ENCODE peak calls at places on chromosomes 3 and 15, in six cellular contexts. F, L, A, Q, Y and W are unnamed samples. For H3K36me3, the result is how much of the 10 kb centered on the place peaks cover.

GRCh38 chr15:43777293-43777819 is 590 bp upstream of the ELL3 start:
- DNase-seq in F (peak), Q (peak), A (peak), Y (peak), L (peak), W (peak)

GRCh38 chr3:77475545-77475944 is 435.6 kb downstream of the ROBO2 start:
- DNase-seq in Y (no peak), Q (no peak), L (no peak), A (no peak), F (no peak), W (no peak)

GRCh38 chr3:109154989-109155388 is 18.5 kb downstream of the C3orf85 start:
- DNase-seq in Q (no peak), L (no peak), F (no peak), Y (no peak), A (no peak), W (no peak)

GRCh38 chr3:112650472-112650871 is 9.5 kb upstream of the CCDC80 start:
- DNase-seq in L (peak), Q (no peak), Y (no peak), F (no peak), A (no peak), W (no peak)

GRCh38 chr3:170499562-170500156 is 81.0 kb downstream of the CLDN11 start:
- DNase-seq in F (no peak), Y (peak), Q (no peak), L (peak), A (no peak), W (peak)

GRCh38 chr3:13877911-13878710 is 1.8 kb downstream of the WNT7A start:
- DNase-seq in L (no peak), F (no peak), A (no peak), Y (no peak), Q (no peak), W (no peak)

GRCh38 chr15:89627256-89627970 is 27.9 kb downstream of the KIF7 start:
- DNase-seq in A (no peak), Q (no peak), Y (no peak), L (no peak), F (no peak), W (no peak)

GRCh38 chr3:126607214-126607908 is 47.6 kb downstream of the TXNRD3 start:
- DNase-seq in F (no peak), Q (no peak), Y (no peak), A (no peak), L (peak), W (no peak)

GRCh38 chr3:189646902-189647542 is 15.8 kb downstream of the TP63 start:
- DNase-seq in Y (no peak), Q (no peak), A (no peak), F (no peak), L (no peak), W (no peak)

GRCh38 chr15:67089218-67090193 is 24.1 kb downstream of the SMAD3 start:
- DNase-seq in F (no peak), Y (no peak), Q (no peak), A (no peak), L (peak), W (peak)

GRCh38 chr3:36991923-36992805 is 767 bp downstream of the EPM2AIP1 start:
- DNase-seq in F (no peak), A (no peak), Q (no peak), Y (peak), L (peak), W (no peak)

GRCh38 chr3:118818386-118818785 is 216.3 kb downstream of the IGSF11 start:
- DNase-seq in F (no peak), Y (no peak), L (peak), Q (no peak), A (no peak), W (no peak)

GRCh38 chr3:146161725-146162047 is 702 bp upstream of the PLOD2 start:
- DNase-seq in F (no peak), L (peak), A (no peak), Q (peak), Y (peak), W (no peak)

GRCh38 chr3:126986001-126986400 is 3.1 kb downstream of the PLXNA1 start:
- DNase-seq in Y (no peak), F (peak), A (no peak), Q (no peak), L (peak), W (no peak)

GRCh38 chr15:31732695-31733094 is 297.6 kb upstream of the CHRNA7 start:
- DNase-seq in A (no peak), L (no peak), Y (no peak), Q (no peak), F (no peak), W (no peak)

GRCh38 chr3:3200632-3201212 is 21.2 kb upstream of the CRBN start:
- DNase-seq in Y (peak), L (peak), Q (no peak), A (no peak), F (no peak), W (no peak)

GRCh38 chr3:141653872-141654271 is 84.2 kb upstream of the RNF7 start:
- DNase-seq in Y (no peak), Q (no peak), A (no peak), F (no peak), L (no peak), W (no peak)

GRCh38 chr3:163043074-163043473 is 1546.5 kb downstream of the OTOL1 start:
- DNase-seq in F (no peak), Q (no peak), A (no peak), L (peak), Y (no peak), W (no peak)

GRCh38 chr3:107025961-107026360 is 351.3 kb upstream of the CCDC54 start:
- DNase-seq in A (no peak), Q (no peak), Y (no peak), F (no peak), L (no peak), W (no peak)

GRCh38 chr3:197494366-197495058 is 61.3 kb downstream of the BDH1 start:
- DNase-seq in Q (peak), L (no peak), Y (peak), F (no peak), A (no peak), W (no peak)

GRCh38 chr3:150733373-150733935 is 29.5 kb downstream of the SIAH2 start:
- DNase-seq in Y (no peak), F (no peak), L (no peak), A (no peak), Q (no peak), W (no peak)

GRCh38 chr15:58330468-58330793 is 101.4 kb upstream of the LIPC start:
- DNase-seq in A (no peak), Q (no peak), F (no peak), Y (no peak), L (no peak), W (peak)

GRCh38 chr3:172355836-172356235 is 92.4 kb downstream of the GHSR start:
- DNase-seq in F (no peak), A (no peak), Q (no peak), L (peak), Y (peak), W (no peak)

GRCh38 chr15:73994912-73995622 is 551 bp downstream of the PML start:
- DNase-seq in L (no peak), F (no peak), Q (peak), A (peak), Y (peak), W (peak)

GRCh38 chr3:196537319-196537984 is 22.3 kb upstream of the SMCO1 start:
- DNase-seq in F (no peak), Y (peak), A (no peak), Q (no peak), L (peak), W (no peak)

GRCh38 chr15:57592426-57592825 is 722 bp downstream of the MYZAP start:
- DNase-seq in Q (no peak), Y (no peak), A (no peak), F (no peak), L (no peak), W (no peak)

GRCh38 chr3:9352917-9353823 is 9.7 kb upstream of the THUMPD3 start:
- DNase-seq in F (no peak), Q (peak), L (peak), Y (peak), A (peak), W (peak)

GRCh38 chr3:132626955-132627354 is 29.9 kb downstream of the ACKR4 start:
- DNase-seq in F (no peak), Y (no peak), A (no peak), L (no peak), Q (peak), W (no peak)

GRCh38 chr3:115071611-115072010 is 75.5 kb downstream of the ZBTB20 start:
- DNase-seq in A (no peak), F (no peak), Q (no peak), Y (no peak), L (peak), W (no peak)

GRCh38 chr15:86611392-86612040 is 531.8 kb downstream of the AGBL1 start:
- DNase-seq in L (no peak), F (no peak), A (no peak), Y (no peak), Q (no peak), W (no peak)

GRCh38 chr15:90625037-90625436 is 92.1 kb upstream of the BLM start:
- DNase-seq in L (no peak), A (no peak), Y (no peak), Q (no peak), F (no peak), W (no peak)

GRCh38 chr15:59362339-59362738 is 10.3 kb downstream of the MYO1E start:
- DNase-seq in Q (no peak), Y (no peak), F (no peak), L (no peak), A (no peak), W (no peak)
- H3K36me3 ChIP-seq in Q (under half), Y (under half), F (under half), L (under half), A (under half), W (under half)

DNA sequence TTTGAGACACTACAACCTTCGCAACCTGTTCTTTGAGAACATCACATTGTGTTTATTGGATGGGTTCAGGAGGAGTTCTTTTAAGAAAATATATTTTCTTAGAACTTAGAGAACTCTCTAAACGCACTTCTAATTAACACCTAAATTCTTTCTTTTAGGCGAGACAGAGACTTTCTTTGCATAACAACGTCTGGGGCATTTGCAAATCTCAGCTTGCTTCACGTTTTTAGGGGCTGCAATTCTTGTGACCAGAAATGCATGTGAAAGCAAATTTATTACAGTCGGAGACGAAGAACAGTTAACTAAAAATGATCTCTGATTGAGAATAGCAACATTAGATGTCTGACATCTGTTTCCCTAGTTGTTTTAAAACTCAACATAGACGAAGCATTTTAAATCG is 568.3 kb upstream of the ZNF717 start:
- DNase-seq in Q (no peak), Y (no peak), F (no peak), L (no peak), A (no peak), W (no peak)
- H3K36me3 ChIP-seq in Q (under half), Y (under half), F (under half), L (under half), A (under half), W (under half)

GRCh38 chr15:78041946-78042345 is 35.6 kb downstream of the TBC1D2B start:
- DNase-seq in Q (no peak), L (no peak), A (no peak), F (no peak), Y (no peak), W (no peak)

GRCh38 chr15:78046796-78047341 is 30.6 kb downstream of the TBC1D2B start:
- DNase-seq in F (no peak), A (no peak), Y (peak), Q (no peak), L (no peak), W (no peak)

GRCh38 chr15:78047631-78048409 is 29.7 kb downstream of the TBC1D2B start:
- DNase-seq in F (no peak), Q (no peak), Y (peak), L (peak), A (no peak), W (no peak)

GRCh38 chr15:78045189-78045588 is 32.3 kb downstream of the TBC1D2B start:
- DNase-seq in F (no peak), A (no peak), L (no peak), Q (no peak), Y (no peak), W (no peak)

DNA sequence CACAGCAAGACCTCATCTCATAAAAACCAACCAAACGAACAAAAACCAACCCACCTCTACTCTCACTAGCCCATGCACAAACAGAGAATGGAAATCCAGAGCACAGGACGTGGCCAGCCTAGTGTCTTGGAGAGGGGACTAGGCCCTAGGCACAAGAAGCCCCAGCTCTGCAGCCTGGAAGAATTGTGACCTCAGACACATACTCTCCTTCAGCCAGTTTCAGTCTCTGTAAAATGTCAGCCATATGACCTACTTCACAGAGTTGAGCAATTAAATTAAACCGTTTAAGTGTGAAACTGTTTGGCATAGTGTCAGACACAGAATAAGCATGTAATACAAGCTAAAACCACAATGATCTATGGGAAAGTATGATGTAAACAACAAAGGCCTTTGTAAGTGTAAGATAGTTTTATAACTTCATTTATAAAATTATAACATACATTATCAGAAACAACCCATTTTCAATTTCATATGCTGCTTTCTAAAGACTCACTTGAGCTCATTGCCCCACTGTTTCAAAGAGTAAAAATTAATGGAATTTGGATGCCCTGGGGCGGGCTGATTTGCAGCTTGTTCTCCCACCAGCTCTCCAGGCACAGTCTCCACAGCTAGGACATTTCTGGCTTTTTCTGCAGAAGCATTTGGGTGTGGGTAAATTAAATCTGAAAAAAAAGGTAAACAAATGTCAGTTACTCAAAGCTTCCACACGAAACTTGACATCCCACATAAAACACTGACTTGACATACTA is 32.9 kb downstream of the TBC1D2B start:
- DNase-seq in F (no peak), Q (no peak), Y (no peak), A (no peak), L (no peak), W (no peak)
- H3K36me3 ChIP-seq in F (under half), Q (under half), Y (under half), A (under half), L (under half), W (under half)

DNA sequence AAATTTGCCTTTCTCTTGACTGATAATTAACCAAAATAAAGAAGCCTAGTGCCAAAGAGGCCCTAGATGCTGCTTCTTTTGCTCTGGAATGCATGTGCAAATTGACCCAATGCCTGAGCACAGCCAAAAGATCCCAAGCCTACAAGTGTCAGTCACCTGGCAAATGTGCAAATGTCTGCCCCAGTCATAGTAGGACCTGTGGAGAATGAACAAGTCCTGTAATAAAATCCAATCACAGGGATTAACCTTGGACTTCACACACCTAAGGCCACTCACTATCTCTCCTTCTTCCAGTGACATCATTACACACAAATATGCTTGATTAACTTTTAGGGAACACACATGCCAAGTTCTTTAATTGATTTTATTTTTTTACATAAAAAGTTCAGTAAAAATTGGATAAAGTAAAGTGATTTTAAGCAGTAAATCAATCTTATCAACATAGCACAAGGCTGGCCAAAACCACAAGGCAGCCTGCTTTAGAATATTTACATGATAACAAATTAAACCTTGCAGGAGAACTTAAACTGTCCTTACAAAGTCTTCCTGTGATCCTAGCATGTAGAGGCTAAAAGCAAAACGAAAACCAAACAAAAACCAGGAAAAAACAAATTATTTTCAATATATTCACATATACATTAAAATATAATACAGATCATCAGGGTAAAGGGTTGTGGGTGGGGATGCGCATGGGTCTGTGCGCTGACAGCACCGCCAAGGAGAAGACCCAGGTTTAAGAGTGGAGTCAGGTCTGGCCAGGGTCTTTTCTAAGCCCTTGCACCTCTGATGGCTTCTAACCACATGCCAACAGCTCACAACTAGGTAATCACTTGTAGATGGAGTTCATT is 36.8 kb downstream of the NBEAL2 start:
- DNase-seq in F (no peak), A (no peak), L (peak), Y (no peak), Q (no peak), W (no peak)
- H3K36me3 ChIP-seq in F (under half), A (under half), L (under half), Y (under half), Q (under half), W (under half)

GRCh38 chr3:121981473-121981872 is 40.6 kb downstream of the ILDR1 start:
- DNase-seq in A (no peak), Q (no peak), L (no peak), F (no peak), Y (no peak), W (no peak)

GRCh38 chr3:121980450-121980796 is 41.6 kb downstream of the ILDR1 start:
- DNase-seq in Y (no peak), F (no peak), A (no peak), L (no peak), Q (no peak), W (no peak)

GRCh38 chr3:121979734-121980449 is 42.2 kb downstream of the ILDR1 start:
- DNase-seq in F (no peak), A (no peak), L (no peak), Y (no peak), Q (no peak), W (no peak)

GRCh38 chr3:121976727-121977126 is 45.3 kb downstream of the ILDR1 start:
- DNase-seq in Y (no peak), F (no peak), A (no peak), L (no peak), Q (no peak), W (no peak)

GRCh38 chr3:121979246-121979645 is 42.8 kb downstream of the ILDR1 start:
- DNase-seq in Y (no peak), A (no peak), Q (no peak), F (no peak), L (no peak), W (no peak)
- H3K36me3 ChIP-seq in Y (under half), A (under half), Q (under half), F (under half), L (under half), W (under half)

GRCh38 chr3:185490241-185490640 is 8.6 kb downstream of the TMEM41A start:
- DNase-seq in Y (no peak), L (no peak), F (no peak), Q (no peak), A (no peak), W (no peak)

GRCh38 chr3:185488465-185488864 is 10.4 kb downstream of the TMEM41A start:
- DNase-seq in A (no peak), Q (no peak), F (peak), Y (no peak), L (no peak), W (no peak)

GRCh38 chr3:185486371-185486770 is 12.5 kb downstream of the TMEM41A start:
- DNase-seq in Q (no peak), F (no peak), L (no peak), Y (no peak), A (no peak), W (no peak)

GRCh38 chr3:185484296-185484695 is 14.5 kb downstream of the TMEM41A start:
- DNase-seq in L (no peak), Y (no peak), A (no peak), Q (no peak), F (no peak), W (no peak)

DNA sequence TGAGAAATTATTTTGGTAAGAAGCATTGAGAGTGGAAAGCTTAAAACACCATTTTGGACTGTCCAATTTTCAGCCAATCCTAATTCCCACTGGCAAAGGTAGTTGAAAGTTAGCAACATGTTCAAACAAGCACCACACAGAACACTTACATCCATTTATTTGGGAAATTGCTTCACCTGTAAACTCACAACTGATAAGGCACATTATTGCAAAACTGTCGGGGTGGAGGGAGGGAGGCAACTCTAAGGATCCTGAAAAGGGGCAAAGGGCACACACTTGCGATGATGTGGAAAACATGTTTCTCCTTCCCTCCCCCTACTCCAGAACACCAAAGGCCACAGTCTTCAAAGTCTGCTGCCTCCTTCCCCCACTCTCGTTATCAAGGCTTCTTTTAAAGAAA is 9.4 kb downstream of the TMEM41A start:
- DNase-seq in L (no peak), Q (no peak), F (no peak), Y (peak), A (no peak), W (no peak)
- H3K36me3 ChIP-seq in L (under half), Q (under half), F (under half), Y (under half), A (under half), W (under half)

GRCh38 chr3:164196477-164196876 is 881.8 kb downstream of the SI start:
- DNase-seq in F (no peak), Y (no peak), Q (no peak), A (no peak), L (no peak), W (no peak)

GRCh38 chr3:164194842-164195241 is 883.5 kb downstream of the SI start:
- DNase-seq in F (no peak), A (no peak), Q (no peak), L (no peak), Y (no peak), W (no peak)

GRCh38 chr3:164199982-164200823 is 878.1 kb downstream of the SI start:
- DNase-seq in F (no peak), L (no peak), Q (no peak), Y (no peak), A (no peak), W (no peak)
- H3K36me3 ChIP-seq in F (under half), L (under half), Q (under half), Y (under half), A (under half), W (under half)

GRCh38 chr3:30341079-30341478 is 265.3 kb upstream of the TGFBR2 start:
- DNase-seq in Q (no peak), Y (no peak), L (no peak), A (no peak), F (no peak), W (no peak)
- H3K36me3 ChIP-seq in Q (under half), Y (under half), L (under half), A (under half), F (under half), W (under half)